ENCODE peak calls at places on chromosomes 16 and 17, in four cellular contexts. Y, Z, F and R are unnamed samples.
A peak's percentile ranks its signal among the peaks of the same experiment; 100 is the strongest.

GRCh38 chr16:85757341-85757822 is 6.5 kb upstream of the C16orf74 start:
- DNase-seq in Y (no peak), Z (no peak), F (no peak), R (no peak)

GRCh38 chr16:59210955-59211541 is 476.9 kb upstream of the GOT2 start:
- DNase-seq in Y (peak; percentile 29), Z (no peak), F (peak; percentile 41), R (no peak)

GRCh38 chr16:54630284-54630967 is 300.2 kb upstream of the IRX5 start:
- DNase-seq in Y (peak; percentile 53), Z (no peak), F (no peak), R (no peak)

GRCh38 chr17:82441686-82442487 is 8.7 kb downstream of the CYBC1 start:
- DNase-seq in Y (no peak), Z (no peak), F (no peak), R (no peak)

GRCh38 chr17:6530324-6530920 is 25.9 kb downstream of the PITPNM3 start:
- DNase-seq in Y (no peak), Z (no peak), F (no peak), R (no peak)

GRCh38 chr16:27689711-27690110 is 139.8 kb downstream of the KATNIP start:
- DNase-seq in Y (no peak), Z (no peak), F (no peak), R (no peak)

GRCh38 chr17:34613064-34614019 is 34.0 kb downstream of the TMEM132E start:
- DNase-seq in Y (no peak), Z (no peak), F (no peak), R (peak; percentile 12)

GRCh38 chr17:8632087-8632486 is 1.6 kb upstream of the MYH10 start:
- DNase-seq in Y (no peak), Z (no peak), F (no peak), R (no peak)

GRCh38 chr17:64406321-64407200 is 15.9 kb upstream of the PECAM1 start:
- DNase-seq in Y (no peak), Z (no peak), F (no peak), R (no peak)

GRCh38 chr17:58529275-58529674 is 14.8 kb upstream of the MTMR4 start:
- DNase-seq in Y (no peak), Z (no peak), F (no peak), R (peak; percentile 83)

DNA sequence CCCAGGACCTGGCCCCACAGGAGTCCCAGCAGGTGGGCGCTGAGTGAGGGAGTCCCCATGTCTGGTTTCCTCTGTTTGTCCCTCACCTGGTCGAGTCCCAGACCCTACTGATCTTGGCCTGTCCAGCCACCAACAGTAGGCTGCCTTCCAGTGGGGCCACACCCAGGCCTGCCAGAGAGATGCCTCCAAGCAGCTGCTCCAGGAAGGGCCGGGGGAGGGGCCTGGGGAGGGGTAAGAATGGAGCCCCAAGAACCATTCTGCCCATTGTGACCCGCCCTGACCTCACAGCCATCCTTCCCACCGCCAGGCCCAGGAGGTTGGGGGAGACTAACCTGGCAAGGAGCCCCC is 736 bp downstream of the SPATA20 start:
- DNase-seq in Y (no peak), Z (peak; percentile 49), F (no peak), R (no peak)
- H3K27ac ChIP-seq in Y (no peak overlapping the region), Z (peak overlapping the region; percentile 86), F (peak overlapping the region; percentile 87), R (no peak overlapping the region)

GRCh38 chr17:40534431-40535189 is 30.7 kb downstream of the CCR7 start:
- DNase-seq in Y (no peak), Z (no peak), F (no peak), R (no peak)
- H3K27ac ChIP-seq in Y (no peak overlapping the region), Z (peak overlapping the region; percentile 39), F (no peak overlapping the region), R (no peak overlapping the region)

GRCh38 chr17:11292491-11292890 is 51.5 kb downstream of the SHISA6 start:
- DNase-seq in Y (no peak), Z (no peak), F (no peak), R (no peak)
- H3K27ac ChIP-seq in Y (no peak overlapping the region), Z (no peak overlapping the region), F (no peak overlapping the region), R (no peak overlapping the region)

DNA sequence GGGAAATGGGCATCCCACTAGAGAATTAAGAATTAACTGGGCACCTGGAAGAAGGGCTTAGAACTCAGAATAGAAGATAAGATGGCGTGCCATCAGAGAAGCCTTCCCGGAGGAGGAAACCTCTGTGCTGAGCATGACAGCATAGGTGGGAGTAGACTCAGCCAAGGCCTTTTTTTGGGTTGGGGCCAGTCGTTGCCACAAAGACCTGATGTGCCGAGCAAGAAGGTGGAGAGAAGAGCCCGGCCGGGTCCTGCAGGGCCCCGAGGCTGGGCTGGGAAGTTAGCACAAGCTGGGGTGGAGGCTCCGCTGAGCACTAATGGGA is 1.1 kb upstream of the RAB11FIP4 start:
- DNase-seq in Y (no peak), Z (peak; percentile 25), F (no peak), R (no peak)
- H3K27ac ChIP-seq in Y (no peak overlapping the region), Z (no peak overlapping the region), F (no peak overlapping the region), R (no peak overlapping the region)

DNA sequence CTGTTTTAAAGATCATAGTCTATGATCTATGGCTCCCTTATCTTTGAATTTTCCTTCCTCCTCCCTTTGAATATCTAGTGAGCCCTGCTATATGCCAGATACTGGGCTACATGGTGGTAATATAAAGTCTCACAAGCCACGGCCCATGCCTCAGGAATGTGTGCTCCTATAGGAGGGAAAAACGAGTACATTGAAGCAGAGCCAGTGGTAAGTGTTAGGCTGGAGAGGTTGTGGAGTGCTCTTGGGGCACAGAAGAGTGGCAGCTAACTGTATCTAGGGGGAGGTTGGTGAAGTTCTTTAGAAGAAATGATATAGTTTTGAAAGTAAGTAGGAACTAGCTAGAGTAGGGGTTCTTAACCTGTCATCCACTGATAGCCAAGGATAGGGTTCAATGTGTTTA is 105.8 kb upstream of the PMFBP1 start:
- DNase-seq in Y (no peak), Z (no peak), F (no peak), R (no peak)
- H3K27ac ChIP-seq in Y (no peak overlapping the region), Z (no peak overlapping the region), F (no peak overlapping the region), R (no peak overlapping the region)